ENCODE peak calls at places on chromosomes 16 and 17, in six cellular contexts. E is GM23248; D is heart left ventricle; B is effector memory CD4-positive, alpha-beta T cell; F is CD8-positive, alpha-beta T cell; Q is uterus. X is an unnamed sample. For H3K27me3 and H3K9me3, the result is how much of the 10 kb centered on the place peaks cover.

GRCh38 chr16:89343501-89344291 is 126.2 kb downstream of the ZNF778 start:
- DNase-seq in E (no peak), D (no peak), B (no peak), F (no peak), Q (no peak), X (peak)

GRCh38 chr17:79027925-79028491 is 4.0 kb downstream of the C1QTNF1 start:
- DNase-seq in E (peak), D (peak), B (no peak), F (no peak), Q (peak), X (no peak)

GRCh38 chr16:69793521-69793920 is 31.4 kb downstream of the WWP2 start:
- DNase-seq in E (no peak), D (no peak), B (no peak), F (no peak), Q (no peak), X (no peak)

GRCh38 chr17:45123930-45124796 is 8.2 kb downstream of the PLCD3 start:
- DNase-seq in E (peak), D (peak), B (no peak), F (no peak), Q (peak), X (no peak)

GRCh38 chr17:80608326-80608725 is 63.7 kb downstream of the RPTOR start:
- DNase-seq in E (no peak), D (no peak), B (no peak), F (no peak), Q (no peak), X (no peak)

GRCh38 chr16:78660795-78661194 is 561.3 kb downstream of the WWOX start:
- DNase-seq in E (no peak), D (no peak), B (no peak), F (no peak), Q (no peak), X (no peak)

GRCh38 chr17:78725448-78726021 is 56.5 kb downstream of the CYTH1 start:
- DNase-seq in E (no peak), D (no peak), B (no peak), F (no peak), Q (no peak), X (peak)

GRCh38 chr16:71564377-71564967 is 12.4 kb downstream of the TAT start:
- DNase-seq in E (peak), D (no peak), B (no peak), F (no peak), Q (peak), X (no peak)

GRCh38 chr16:68732741-68733399 is 4.2 kb upstream of the CDH1 start:
- DNase-seq in E (no peak), D (no peak), B (no peak), F (no peak), Q (no peak), X (no peak)

GRCh38 chr16:82040296-82040695 is 5.2 kb downstream of the HSD17B2 start:
- DNase-seq in E (no peak), D (no peak), B (no peak), F (no peak), Q (no peak), X (no peak)

GRCh38 chr17:49637050-49637449 is 40.8 kb downstream of the SPOP start:
- DNase-seq in E (peak), D (no peak), B (no peak), F (no peak), Q (no peak), X (no peak)

GRCh38 chr16:4675864-4676786 is 17.2 kb upstream of the NUDT16L1 start:
- DNase-seq in E (no peak), D (no peak), B (peak), F (peak), Q (no peak), X (peak)

GRCh38 chr17:17549732-17550366 is 41.7 kb downstream of the PEMT start:
- DNase-seq in E (no peak), D (peak), B (no peak), F (no peak), Q (no peak), X (no peak)

GRCh38 chr16:75333770-75334169 is 82.3 kb upstream of the BCAR1 start:
- DNase-seq in E (no peak), D (no peak), B (no peak), F (no peak), Q (no peak), X (no peak)

GRCh38 chr17:12959441-12959840 is 58.4 kb downstream of the ELAC2 start:
- DNase-seq in E (peak), D (no peak), B (no peak), F (no peak), Q (no peak), X (no peak)

GRCh38 chr16:17526956-17527355 is 56.2 kb upstream of the XYLT1 start:
- DNase-seq in E (no peak), D (no peak), B (no peak), F (no peak), Q (no peak), X (no peak)

GRCh38 chr16:55508941-55509920 is at the start of gene LPCAT2:
- DNase-seq in E (peak), D (peak), B (no peak), F (no peak), Q (peak), X (no peak)

GRCh38 chr16:72995151-72995881 is 52.6 kb downstream of the ZFHX3 start:
- DNase-seq in E (no peak), D (no peak), B (no peak), F (no peak), Q (no peak), X (no peak)

GRCh38 chr17:4536259-4536741 is 18.9 kb downstream of the MYBBP1A start:
- DNase-seq in E (peak), D (no peak), B (no peak), F (no peak), Q (no peak), X (no peak)

GRCh38 chr17:28563475-28563874 is 7.8 kb downstream of the PIGS start:
- DNase-seq in E (peak), D (no peak), B (no peak), F (no peak), Q (no peak), X (no peak)

GRCh38 chr17:64947146-64947545 is 27.9 kb upstream of the LRRC37A3 start:
- DNase-seq in E (no peak), D (no peak), B (no peak), F (no peak), Q (no peak), X (no peak)

GRCh38 chr17:60224064-60224463 is 74.3 kb downstream of the CA4 start:
- DNase-seq in E (peak), D (no peak), B (no peak), F (no peak), Q (no peak), X (no peak)

GRCh38 chr17:9928601-9929341 is 23.7 kb upstream of the RCVRN start:
- DNase-seq in E (peak), D (no peak), B (no peak), F (no peak), Q (peak), X (no peak)

GRCh38 chr16:86229866-86230656 is 280.3 kb upstream of the FOXF1 start:
- DNase-seq in E (no peak), D (no peak), B (no peak), F (no peak), Q (no peak), X (no peak)

GRCh38 chr16:86577314-86577971 is 906 bp upstream of the FOXL1 start:
- DNase-seq in E (peak), D (no peak), B (no peak), F (no peak), Q (no peak), X (no peak)

GRCh38 chr17:50539762-50540440 is 7.1 kb upstream of the SPATA20 start:
- DNase-seq in E (no peak), D (no peak), B (no peak), F (no peak), Q (no peak), X (no peak)

GRCh38 chr16:84537431-84538151 is 33.1 kb upstream of the MEAK7 start:
- DNase-seq in E (no peak), D (no peak), B (no peak), F (no peak), Q (no peak), X (no peak)

GRCh38 chr17:8935194-8935593 is 30.3 kb downstream of the PIK3R5 start:
- DNase-seq in E (peak), D (no peak), B (peak), F (no peak), Q (no peak), X (peak)

GRCh38 chr17:30551666-30552339 is 74.6 kb downstream of the GOSR1 start:
- DNase-seq in E (no peak), D (no peak), B (no peak), F (no peak), Q (no peak), X (no peak)

GRCh38 chr16:80741716-80742115 is 62.7 kb downstream of the CDYL2 start:
- DNase-seq in E (no peak), D (no peak), B (no peak), F (no peak), Q (no peak), X (no peak)

GRCh38 chr16:85555549-85556455 is 57.3 kb upstream of the GSE1 start:
- DNase-seq in E (peak), D (peak), B (no peak), F (no peak), Q (peak), X (no peak)

GRCh38 chr16:13864689-13865088 is 55.3 kb upstream of the ERCC4 start:
- DNase-seq in E (no peak), D (no peak), B (no peak), F (no peak), Q (no peak), X (no peak)

GRCh38 chr17:82898976-82899514 is 59.2 kb upstream of the ZNF750 start:
- DNase-seq in E (no peak), D (no peak), B (no peak), F (no peak), Q (no peak), X (no peak)

GRCh38 chr17:50201226-50201854 is at the start of gene COL1A1:
- DNase-seq in E (peak), D (peak), B (no peak), F (no peak), Q (peak), X (no peak)

GRCh38 chr16:10081201-10081940 is 100.9 kb downstream of the GRIN2A start:
- DNase-seq in E (no peak), D (no peak), B (no peak), F (no peak), Q (no peak), X (no peak)

GRCh38 chr16:77599793-77600415 is 122.4 kb upstream of the NUDT7 start:
- DNase-seq in E (peak), D (no peak), B (no peak), F (no peak), Q (no peak), X (no peak)

GRCh38 chr17:40203131-40203530 is 16.0 kb upstream of the WIPF2 start:
- DNase-seq in E (no peak), D (no peak), B (no peak), F (no peak), Q (no peak), X (no peak)

GRCh38 chr17:34361478-34362061 is 1.5 kb downstream of the CCL1 start:
- DNase-seq in E (peak), D (peak), B (peak), F (peak), Q (peak), X (no peak)
- H3K27me3 ChIP-seq in E (under half), D (under half), B (under half), F (under half), Q (under half), X (under half)

GRCh38 chr16:30378236-30379164 is 3.9 kb downstream of the SEPTIN1 start:
- DNase-seq in E (peak), D (peak), B (peak), F (peak), Q (peak), X (peak)
- H3K9me3 ChIP-seq in E (under half), D (under half), B (under half), F (under half), Q (under half), X (under half)

DNA sequence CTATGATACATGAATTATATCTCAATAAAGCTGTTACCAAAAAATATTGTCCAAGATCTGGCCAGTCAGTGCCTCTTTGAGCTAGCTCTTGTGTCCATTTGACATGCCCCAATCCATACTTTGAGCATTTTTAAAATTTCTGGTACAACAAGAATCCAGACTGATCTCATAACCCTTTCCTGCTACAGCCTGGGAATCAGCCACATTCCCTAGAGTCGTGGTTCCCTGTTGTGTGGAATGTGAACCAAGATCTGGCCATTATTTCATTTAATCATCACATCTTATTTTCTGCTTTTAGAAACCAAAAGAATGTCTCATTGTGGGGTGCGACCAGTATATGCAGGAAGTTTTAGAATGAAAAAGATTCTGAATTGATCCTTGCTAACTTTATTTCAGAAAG is 34.3 kb upstream of the RPRML start:
- DNase-seq in E (peak), D (no peak), B (no peak), F (no peak), Q (no peak), X (no peak)
- H3K4me3 ChIP-seq in E (no peak), D (no peak), B (no peak), F (no peak), Q (no peak), X (no peak)

GRCh38 chr17:63524051-63524450 is 893 bp downstream of the KCNH6 start:
- DNase-seq in E (no peak), D (no peak), B (no peak), F (no peak), Q (no peak), X (no peak)
- H3K27me3 ChIP-seq in E (under half), D (under half), B (under half), F (under half), Q (under half), X (under half)

DNA sequence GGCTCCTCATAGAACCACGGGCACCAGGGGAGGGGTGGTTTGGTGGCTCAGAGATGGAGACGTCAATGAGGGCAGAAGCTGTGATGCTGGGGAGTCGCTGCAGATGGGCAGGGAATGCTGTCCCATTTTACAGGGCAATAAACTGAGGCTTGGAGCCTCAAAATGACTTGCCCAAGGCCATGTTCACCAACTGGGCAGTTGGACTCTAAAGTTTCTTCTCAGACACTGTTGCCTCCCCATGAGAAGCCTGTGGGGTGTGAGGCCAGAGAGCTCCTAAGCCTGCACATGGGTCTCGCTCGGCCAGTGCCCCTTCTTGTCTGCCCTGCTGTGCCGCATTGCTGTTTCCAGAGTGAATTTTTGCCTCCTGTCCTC is 38.6 kb downstream of the CPNE2 start:
- DNase-seq in E (no peak), D (no peak), B (no peak), F (no peak), Q (no peak), X (no peak)
- H3K9me3 ChIP-seq in E (under half), D (under half), B (under half), F (under half), Q (under half), X (under half)

X was measured in CD4-positive, alpha-beta memory T cell.